ENCODE peak calls at places on chromosomes 16 and 17, in six cellular contexts. N is GM10248, U is foreskin fibroblast, I is GM13977, C is choroid plexus epithelial cell, Q is PC-9. O is an unnamed sample.

GRCh38 chr16:1917056-1917664 is 1.1 kb downstream of the HS3ST6 start:
- DNase-seq in N (no peak), U (no peak), I (no peak), C (no peak), Q (no peak), O (no peak)

GRCh38 chr17:55513885-55514590 is 2.8 kb upstream of the SMIM36 start:
- DNase-seq in N (peak; percentile 58), U (peak; percentile 84), I (peak; percentile 59), C (peak; percentile 78), Q (peak; percentile 68), O (peak; percentile 66)

GRCh38 chr16:53821957-53822625 is 118.1 kb downstream of the FTO start:
- DNase-seq in N (no peak), U (peak; percentile 84), I (no peak), C (peak; percentile 82), Q (peak; percentile 39), O (no peak)

GRCh38 chr17:1605681-1606351 is 22.8 kb downstream of the SLC43A2 start:
- DNase-seq in N (no peak), U (no peak), I (no peak), C (no peak), Q (no peak), O (no peak)

GRCh38 chr17:82000803-82001649 is 21.7 kb downstream of the CENPX start:
- DNase-seq in N (no peak), U (no peak), I (no peak), C (no peak), Q (no peak), O (no peak)

GRCh38 chr16:81723098-81723723 is 55.9 kb upstream of the PLCG2 start:
- DNase-seq in N (peak; percentile 72), U (peak; percentile 85), I (peak; percentile 71), C (peak; percentile 94), Q (peak; percentile 38), O (no peak)

GRCh38 chr17:40094874-40095273 is 5.5 kb downstream of the NR1D1 start:
- DNase-seq in N (no peak), U (no peak), I (no peak), C (no peak), Q (no peak), O (no peak)

GRCh38 chr16:56269824-56270684 is 78.8 kb downstream of the GNAO1 start:
- DNase-seq in N (no peak), U (no peak), I (no peak), C (peak; percentile 72), Q (no peak), O (no peak)

GRCh38 chr17:57315061-57315851 is 58.9 kb downstream of the MSI2 start:
- DNase-seq in N (no peak), U (no peak), I (no peak), C (no peak), Q (no peak), O (no peak)

GRCh38 chr16:56478228-56479049 is 27.1 kb downstream of the OGFOD1 start:
- DNase-seq in N (no peak), U (no peak), I (no peak), C (peak; percentile 34), Q (no peak), O (no peak)

GRCh38 chr16:88992351-88993005 is 15.5 kb upstream of the CBFA2T3 start:
- DNase-seq in N (no peak), U (no peak), I (no peak), C (no peak), Q (no peak), O (no peak)

GRCh38 chr17:41932821-41933389 is 2.5 kb downstream of the ODAD4 start:
- DNase-seq in N (no peak), U (no peak), I (no peak), C (no peak), Q (no peak), O (no peak)

GRCh38 chr17:49290690-49291326 is 60.2 kb upstream of the PHOSPHO1 start:
- DNase-seq in N (no peak), U (peak; percentile 66), I (no peak), C (peak; percentile 70), Q (no peak), O (no peak)

GRCh38 chr17:50518265-50519023 is 10.2 kb downstream of the MYCBPAP start:
- DNase-seq in N (no peak), U (peak; percentile 39), I (no peak), C (peak; percentile 84), Q (no peak), O (no peak)

GRCh38 chr16:34802396-34802795 is 1343.0 kb downstream of the TP53TG3F start:
- DNase-seq in N (no peak), U (no peak), I (peak; percentile 0), C (no peak), Q (no peak), O (no peak)

GRCh38 chr16:28875134-28876015 is 2.9 kb upstream of the ATP2A1 start:
- DNase-seq in N (no peak), U (peak; percentile 21), I (no peak), C (no peak), Q (no peak), O (no peak)

GRCh38 chr17:34435182-34435928 is 72.3 kb upstream of the CCL1 start:
- DNase-seq in N (no peak), U (no peak), I (no peak), C (no peak), Q (no peak), O (no peak)

GRCh38 chr16:67993207-67994036 is 5.9 kb downstream of the DPEP2 start:
- DNase-seq in N (peak; percentile 89), U (peak; percentile 85), I (peak; percentile 89), C (peak; percentile 74), Q (peak; percentile 75), O (peak; percentile 57)

DNA sequence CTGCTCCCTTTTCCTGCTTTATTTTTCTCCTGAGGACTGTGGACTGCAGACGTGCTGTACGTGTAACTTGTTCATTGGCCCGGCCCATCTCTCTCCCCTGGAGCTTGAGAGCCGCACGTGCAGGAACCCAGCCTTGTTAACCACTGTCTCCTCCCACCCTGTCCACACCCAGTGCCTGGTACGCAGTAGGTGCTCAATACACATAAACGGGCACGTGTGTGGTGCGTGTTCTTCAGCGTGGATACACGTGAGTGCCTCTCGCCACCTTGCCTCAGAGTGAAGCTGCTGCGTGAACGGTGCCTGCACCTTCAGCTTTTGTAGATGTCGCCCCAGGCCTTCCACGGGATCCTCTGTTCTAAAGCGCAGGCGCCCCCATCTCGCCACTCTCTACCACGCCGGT is 96.3 kb upstream of the CHMP6 start:
- DNase-seq in N (no peak), U (no peak), I (no peak), C (no peak), Q (no peak), O (no peak)
- TF ChIP-seq CTCF in N (no peak), U (no peak), I (no peak), C (no peak), Q (no peak), O (no peak)

GRCh38 chr16:49856741-49857330 is 924 bp upstream of the ZNF423 start:
- DNase-seq in N (no peak), U (peak; percentile 90), I (peak; percentile 80), C (peak; percentile 93), Q (peak; percentile 10), O (no peak)
- TF ChIP-seq CTCF in N (no peak), U (no peak), I (peak; percentile 28), C (peak; percentile 56), Q (no peak), O (no peak)

GRCh38 chr16:85629326-85629725 is 16.2 kb downstream of the GSE1 start:
- DNase-seq in N (no peak), U (no peak), I (no peak), C (no peak), Q (no peak), O (no peak)

GRCh38 chr16:85629853-85630252 is 16.7 kb downstream of the GSE1 start:
- DNase-seq in N (no peak), U (no peak), I (no peak), C (no peak), Q (no peak), O (no peak)

GRCh38 chr16:85627102-85627834 is 14.1 kb downstream of the GSE1 start:
- DNase-seq in N (no peak), U (no peak), I (no peak), C (no peak), Q (no peak), O (no peak)

GRCh38 chr16:85627835-85628556 is 14.9 kb downstream of the GSE1 start:
- DNase-seq in N (no peak), U (no peak), I (no peak), C (no peak), Q (no peak), O (no peak)

GRCh38 chr16:85628651-85629050 is 15.5 kb downstream of the GSE1 start:
- DNase-seq in N (no peak), U (no peak), I (no peak), C (no peak), Q (no peak), O (no peak)
- TF ChIP-seq CTCF in N (no peak), U (no peak), I (no peak), C (no peak), Q (no peak), O (no peak)

GRCh38 chr16:83948914-83949723 is 3.9 kb upstream of the OSGIN1 start:
- DNase-seq in N (no peak), U (no peak), I (no peak), C (no peak), Q (no peak), O (no peak)
- TF ChIP-seq CTCF in N (no peak), U (no peak), I (no peak), C (no peak), Q (no peak), O (no peak)

DNA sequence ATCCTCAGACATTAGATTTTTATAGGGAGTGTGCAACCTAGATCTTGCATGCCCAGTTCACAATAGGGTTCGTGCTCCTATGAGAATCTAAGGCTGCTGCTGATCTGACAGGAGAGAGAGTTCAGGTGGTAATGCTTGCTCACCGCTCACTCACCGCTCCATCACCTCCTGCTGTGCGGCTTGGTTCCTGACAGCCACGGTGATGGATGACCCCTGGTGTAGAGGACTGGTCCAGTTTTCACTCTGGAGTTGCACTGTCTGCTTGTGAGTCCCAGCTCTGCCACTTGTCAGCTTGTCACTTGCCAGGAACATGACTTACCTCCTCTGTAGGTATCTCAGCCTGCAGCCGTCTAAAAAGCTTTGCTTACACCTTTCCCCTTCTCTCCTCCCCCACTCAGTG is 214.6 kb downstream of the SNX29 start:
- DNase-seq in N (no peak), U (no peak), I (no peak), C (no peak), Q (no peak), O (no peak)
- TF ChIP-seq CTCF in N (no peak), U (no peak), I (no peak), C (no peak), Q (no peak), O (no peak)